ENCODE peak calls at places on chromosomes 2 and 18, in ten cellular contexts. I is activated T-cell treated with anti-CD3 and anti-CD28 coated beads, Interleukin-2, amount 50 U/mL, for 1 hour; B is GM04504; F is HT1080; W is SK-MEL-5; L is activated CD4-positive, alpha-beta T cell treated with anti-CD3 and anti-CD28 coated beads, Interleukin-2, amount 10 ng/mL, durations not matched to agents 7 days and 5 days; T is NAMALWA; G is T-helper 2 cell; M is lower leg skin; Z is GM12865. H is an unnamed sample.

GRCh38 chr2:79855264-79856006 is 342.6 kb downstream of the CTNNA2 start:
- DNase-seq in I (no peak), B (no peak), F (no peak), W (peak), L (no peak), T (no peak), G (no peak), M (no peak), Z (no peak), H (peak)

GRCh38 chr18:24262097-24262496 is 123.2 kb downstream of the CABYR start:
- DNase-seq in I (no peak), B (no peak), F (no peak), W (peak), L (no peak), T (peak), G (no peak), M (no peak), Z (no peak), H (no peak)

GRCh38 chr2:43311276-43311675 is 84.9 kb upstream of the ZFP36L2 start:
- DNase-seq in I (no peak), B (no peak), F (peak), W (peak), L (no peak), T (no peak), G (no peak), M (no peak), Z (no peak), H (no peak)

GRCh38 chr2:163794635-163795034 is 58.8 kb upstream of the FIGN start:
- DNase-seq in I (no peak), B (no peak), F (no peak), W (no peak), L (no peak), T (no peak), G (no peak), M (no peak), Z (no peak), H (no peak)

GRCh38 chr18:24922491-24922890 is 429.5 kb downstream of the ZNF521 start:
- DNase-seq in I (no peak), B (no peak), F (no peak), W (no peak), L (no peak), T (peak), G (no peak), M (no peak), Z (peak), H (no peak)

GRCh38 chr2:31168291-31168690 is 30.1 kb upstream of the GALNT14 start:
- DNase-seq in I (no peak), B (no peak), F (peak), W (no peak), L (no peak), T (no peak), G (no peak), M (no peak), Z (no peak), H (no peak)

GRCh38 chr18:55579888-55580287 is 8.1 kb downstream of the TCF4 start:
- DNase-seq in I (no peak), B (no peak), F (no peak), W (no peak), L (no peak), T (no peak), G (no peak), M (no peak), Z (no peak), H (no peak)

GRCh38 chr2:26034597-26035067 is 748 bp downstream of the RAB10 start:
- DNase-seq in I (no peak), B (no peak), F (no peak), W (peak), L (no peak), T (no peak), G (no peak), M (no peak), Z (no peak), H (no peak)

GRCh38 chr18:4157339-4157738 is 297.8 kb downstream of the DLGAP1 start:
- DNase-seq in I (no peak), B (no peak), F (no peak), W (no peak), L (no peak), T (no peak), G (no peak), M (no peak), Z (no peak), H (no peak)

GRCh38 chr2:11738589-11739436 is 7.6 kb upstream of the LPIN1 start:
- DNase-seq in I (peak), B (peak), F (peak), W (peak), L (peak), T (no peak), G (no peak), M (peak), Z (peak), H (peak)

GRCh38 chr2:203498161-203498560 is 36.9 kb downstream of the RAPH1 start:
- DNase-seq in I (no peak), B (peak), F (peak), W (peak), L (no peak), T (no peak), G (no peak), M (no peak), Z (no peak), H (no peak)

GRCh38 chr18:46340716-46341115 is 236.5 kb downstream of the HAUS1 start:
- DNase-seq in I (no peak), B (no peak), F (no peak), W (no peak), L (no peak), T (no peak), G (no peak), M (no peak), Z (no peak), H (no peak)

GRCh38 chr2:20641123-20641985 is 9.5 kb downstream of the HS1BP3 start:
- DNase-seq in I (no peak), B (no peak), F (peak), W (no peak), L (no peak), T (no peak), G (no peak), M (no peak), Z (no peak), H (no peak)

GRCh38 chr2:98729652-98730051 is 1.3 kb downstream of the MGAT4A start:
- DNase-seq in I (no peak), B (no peak), F (no peak), W (no peak), L (no peak), T (no peak), G (no peak), M (no peak), Z (no peak), H (no peak)

GRCh38 chr18:51617167-51617566 is 419.7 kb upstream of the MEX3C start:
- DNase-seq in I (no peak), B (no peak), F (peak), W (no peak), L (no peak), T (no peak), G (no peak), M (no peak), Z (peak), H (no peak)

GRCh38 chr18:3593381-3593903 is 143.5 kb downstream of the TGIF1 start:
- DNase-seq in I (peak), B (no peak), F (peak), W (peak), L (peak), T (no peak), G (no peak), M (no peak), Z (no peak), H (no peak)

GRCh38 chr18:23113576-23113975 is 21.7 kb upstream of the CABLES1 start:
- DNase-seq in I (no peak), B (no peak), F (no peak), W (no peak), L (no peak), T (no peak), G (no peak), M (no peak), Z (no peak), H (no peak)

GRCh38 chr2:219368690-219369108 is 19.0 kb downstream of the DNPEP start:
- DNase-seq in I (no peak), B (peak), F (no peak), W (no peak), L (no peak), T (no peak), G (no peak), M (peak), Z (no peak), H (no peak)

GRCh38 chr2:16323551-16324543 is 341.8 kb downstream of the CYRIA start:
- DNase-seq in I (no peak), B (no peak), F (no peak), W (no peak), L (no peak), T (no peak), G (no peak), M (no peak), Z (no peak), H (no peak)

GRCh38 chr2:35819053-35819452 is 536.5 kb upstream of the CRIM1 start:
- DNase-seq in I (no peak), B (no peak), F (no peak), W (no peak), L (no peak), T (no peak), G (no peak), M (no peak), Z (no peak), H (no peak)

GRCh38 chr2:139778732-139779131 is 998.5 kb upstream of the NXPH2 start:
- DNase-seq in I (no peak), B (no peak), F (no peak), W (no peak), L (no peak), T (no peak), G (no peak), M (no peak), Z (no peak), H (no peak)

GRCh38 chr2:26655611-26656195 is 14.5 kb upstream of the CIB4 start:
- DNase-seq in I (no peak), B (no peak), F (no peak), W (no peak), L (no peak), T (no peak), G (no peak), M (no peak), Z (no peak), H (no peak)

GRCh38 chr2:168350380-168350779 is 103.0 kb upstream of the STK39 start:
- DNase-seq in I (no peak), B (no peak), F (no peak), W (peak), L (no peak), T (no peak), G (no peak), M (no peak), Z (no peak), H (no peak)

GRCh38 chr2:172829229-172829628 is 93.6 kb downstream of the RAPGEF4 start:
- DNase-seq in I (no peak), B (peak), F (peak), W (no peak), L (no peak), T (no peak), G (no peak), M (no peak), Z (no peak), H (no peak)

GRCh38 chr2:84940088-84940470 is 30.9 kb upstream of the KCMF1 start:
- DNase-seq in I (no peak), B (no peak), F (no peak), W (no peak), L (no peak), T (no peak), G (no peak), M (no peak), Z (peak), H (no peak)

GRCh38 chr18:74139888-74140287 is 7.7 kb downstream of the FBXO15 start:
- DNase-seq in I (no peak), B (no peak), F (peak), W (no peak), L (no peak), T (no peak), G (no peak), M (no peak), Z (no peak), H (no peak)

GRCh38 chr2:216519154-216519762 is 20.6 kb downstream of the RPL37A start:
- DNase-seq in I (no peak), B (peak), F (peak), W (peak), L (peak), T (peak), G (no peak), M (peak), Z (peak), H (peak)

GRCh38 chr2:19801367-19802087 is 100.3 kb downstream of the TTC32 start:
- DNase-seq in I (no peak), B (peak), F (peak), W (no peak), L (no peak), T (no peak), G (no peak), M (peak), Z (no peak), H (peak)

GRCh38 chr2:215136669-215137328 is 1.6 kb downstream of the ABCA12 start:
- DNase-seq in I (no peak), B (no peak), F (no peak), W (no peak), L (no peak), T (no peak), G (no peak), M (no peak), Z (peak), H (no peak)

GRCh38 chr18:24734058-24734457 is 273.6 kb downstream of the HRH4 start:
- DNase-seq in I (no peak), B (no peak), F (peak), W (peak), L (no peak), T (peak), G (no peak), M (no peak), Z (no peak), H (peak)

GRCh38 chr2:119402645-119403560 is 28.8 kb upstream of the TMEM37 start:
- DNase-seq in I (no peak), B (no peak), F (no peak), W (no peak), L (no peak), T (no peak), G (no peak), M (no peak), Z (peak), H (no peak)

GRCh38 chr18:79005653-79006052 is 26.0 kb downstream of the SALL3 start:
- DNase-seq in I (no peak), B (no peak), F (no peak), W (no peak), L (no peak), T (no peak), G (no peak), M (no peak), Z (no peak), H (no peak)

GRCh38 chr2:11980809-11981208 is 234.4 kb downstream of the LPIN1 start:
- DNase-seq in I (no peak), B (no peak), F (peak), W (no peak), L (no peak), T (no peak), G (no peak), M (no peak), Z (no peak), H (no peak)

GRCh38 chr2:71555798-71556454 is 102.6 kb downstream of the DYSF start:
- DNase-seq in I (no peak), B (no peak), F (no peak), W (no peak), L (no peak), T (no peak), G (no peak), M (no peak), Z (no peak), H (no peak)

GRCh38 chr18:67199993-67200617 is 316.4 kb downstream of the DSEL start:
- DNase-seq in I (no peak), B (peak), F (peak), W (peak), L (peak), T (peak), G (no peak), M (no peak), Z (peak), H (no peak)

GRCh38 chr2:15795426-15795825 is 144.9 kb upstream of the MYCN start:
- DNase-seq in I (no peak), B (no peak), F (no peak), W (no peak), L (no peak), T (no peak), G (no peak), M (no peak), Z (no peak), H (no peak)

GRCh38 chr18:76131738-76132137 is 363.3 kb downstream of the ZNF516 start:
- DNase-seq in I (no peak), B (no peak), F (peak), W (no peak), L (no peak), T (no peak), G (no peak), M (no peak), Z (no peak), H (no peak)

GRCh38 chr2:17334300-17334699 is 183.9 kb downstream of the RAD51AP2 start:
- DNase-seq in I (no peak), B (no peak), F (no peak), W (no peak), L (no peak), T (no peak), G (no peak), M (no peak), Z (no peak), H (no peak)

H was measured in D341Med.